ENCODE peak calls at places on chromosomes 5 and 9, in six cellular contexts. M is fibroblast of lung, I is HAP-1, P is aorta, Z is upper lobe of right lung, A is neural progenitor cell. R is an unnamed sample. For H3K27me3, the result is how much of the 10 kb centered on the place peaks cover.

GRCh38 chr5:145920542-145921210 is 15.7 kb upstream of the SH3RF2 start:
- DNase-seq in M (no peak), A (no peak), Z (no peak), I (no peak), P (no peak), R (no peak)

GRCh38 chr5:7074176-7074575 is 321.8 kb upstream of the ADCY2 start:
- DNase-seq in I (no peak), Z (no peak), P (no peak), A (no peak), M (no peak), R (no peak)

GRCh38 chr5:42787845-42788244 is 23.8 kb downstream of the SELENOP start:
- DNase-seq in A (no peak), M (no peak), P (no peak), Z (no peak), I (no peak), R (no peak)

GRCh38 chr5:126443374-126443851 is 20.2 kb downstream of the GRAMD2B start:
- DNase-seq in A (no peak), I (no peak), Z (no peak), P (no peak), M (no peak), R (no peak)

GRCh38 chr5:14663734-14664269 is 716 bp upstream of the OTULIN start:
- DNase-seq in A (peak), Z (peak), P (no peak), I (peak), M (no peak), R (peak)

GRCh38 chr9:128136816-128137793 is 9.6 kb upstream of the PTGES2 start:
- DNase-seq in I (no peak), A (no peak), P (peak), M (peak), Z (no peak), R (no peak)

GRCh38 chr9:83920469-83920941 is 727 bp downstream of the KIF27 start:
- DNase-seq in Z (no peak), I (no peak), P (no peak), M (peak), A (no peak), R (no peak)

GRCh38 chr5:69083412-69083811 is 10.4 kb upstream of the SLC30A5 start:
- DNase-seq in M (no peak), Z (no peak), I (peak), A (peak), P (no peak), R (no peak)

GRCh38 chr5:90533794-90534193 is 4.4 kb upstream of the LYSMD3 start:
- DNase-seq in P (no peak), Z (no peak), I (no peak), A (no peak), M (no peak), R (no peak)

GRCh38 chr9:135228983-135229625 is 141.6 kb downstream of the OLFM1 start:
- DNase-seq in M (no peak), I (no peak), A (no peak), Z (peak), P (peak), R (no peak)
- H3K27me3 ChIP-seq in M (under half), I (under half), A (under half), Z (under half), P (under half), R (under half)

DNA sequence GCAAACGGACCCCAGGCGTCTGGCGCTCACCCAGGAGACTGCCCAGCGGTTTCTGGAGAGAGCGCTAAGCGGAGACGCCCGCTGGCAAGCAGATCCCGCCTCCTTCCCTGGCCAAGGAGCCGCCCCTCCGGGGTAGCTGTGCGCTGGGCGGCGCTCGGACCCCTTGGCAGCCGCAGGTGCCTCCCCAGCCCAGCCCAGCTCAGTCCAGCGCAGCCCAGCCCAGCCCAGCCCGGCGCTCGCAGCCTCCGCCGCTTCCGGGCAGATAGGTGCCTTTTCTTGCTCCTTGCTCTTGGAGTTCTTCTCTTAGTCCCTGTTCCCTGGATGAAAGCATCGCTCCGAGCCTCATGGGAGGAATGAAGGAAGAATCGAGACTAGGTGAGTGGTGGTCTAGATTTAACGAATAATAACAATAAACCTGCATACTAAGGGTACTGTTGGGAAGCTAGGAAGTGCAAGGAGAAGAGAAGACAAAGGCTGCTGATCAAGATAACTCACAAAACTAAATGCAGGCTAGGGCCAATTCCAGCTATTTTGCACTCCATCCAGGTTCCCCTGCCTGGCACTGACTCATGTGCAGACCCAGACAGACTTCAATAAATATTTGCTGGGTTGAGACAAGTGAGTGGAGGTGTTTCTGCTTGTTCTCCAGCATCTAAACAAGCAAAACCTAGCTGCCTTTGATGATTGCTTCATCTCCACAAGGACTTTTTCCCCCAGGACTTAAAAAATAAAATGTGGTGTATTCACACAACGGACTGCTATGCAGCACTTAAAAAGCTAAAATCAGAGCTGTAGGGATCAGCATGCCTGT is at the start of gene STK32A:
- DNase-seq in A (peak), Z (peak), M (peak), I (peak), P (peak), R (no peak)
- H3K27me3 ChIP-seq in A (half or more), Z (under half), M (under half), I (under half), P (under half), R (under half)

GRCh38 chr5:38013107-38013506 is 173.3 kb upstream of the GDNF start:
- DNase-seq in A (no peak), Z (no peak), I (no peak), M (no peak), P (no peak), R (no peak)
- H3K27me3 ChIP-seq in A (under half), Z (under half), I (under half), M (under half), P (under half), R (under half)

GRCh38 chr5:54874337-54875021 is 110.9 kb downstream of the ESM1 start:
- DNase-seq in A (no peak), M (peak), Z (no peak), I (no peak), P (no peak), R (no peak)

GRCh38 chr5:54870251-54870650 is 115.1 kb downstream of the ESM1 start:
- DNase-seq in P (no peak), M (peak), I (no peak), Z (no peak), A (no peak), R (no peak)

GRCh38 chr5:54873696-54874095 is 111.7 kb downstream of the ESM1 start:
- DNase-seq in P (no peak), M (peak), I (no peak), Z (no peak), A (no peak), R (no peak)

GRCh38 chr5:54869691-54870090 is 115.7 kb downstream of the ESM1 start:
- DNase-seq in Z (no peak), I (no peak), A (no peak), P (no peak), M (no peak), R (no peak)

GRCh38 chr5:54872810-54873209 is 112.6 kb downstream of the ESM1 start:
- DNase-seq in I (no peak), P (no peak), A (no peak), Z (no peak), M (no peak), R (no peak)
- H3K27me3 ChIP-seq in I (under half), P (under half), A (under half), Z (under half), M (under half), R (under half)

DNA sequence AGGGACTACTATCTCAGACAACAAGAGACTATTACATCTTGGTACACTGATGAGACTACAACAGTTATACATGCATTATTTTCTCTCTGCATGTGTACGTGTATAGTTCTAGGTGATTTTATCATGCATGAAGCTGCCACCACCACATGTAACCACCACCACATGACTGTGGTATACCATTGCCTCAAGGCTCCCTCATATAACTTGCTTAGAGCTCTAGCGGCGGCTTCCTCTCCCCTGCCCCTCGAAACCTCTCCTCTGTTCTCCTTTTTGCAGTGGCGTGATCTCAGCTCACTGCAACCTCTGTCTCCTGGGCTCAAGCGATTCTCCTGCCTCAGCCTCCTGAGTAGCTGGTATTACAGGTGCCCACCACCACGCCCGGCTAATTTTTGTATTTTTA is 162.3 kb downstream of the AOPEP start:
- DNase-seq in P (no peak), A (no peak), M (no peak), Z (no peak), I (no peak), R (no peak)
- H3K27me3 ChIP-seq in P (under half), A (under half), M (under half), Z (under half), I (under half), R (under half)

GRCh38 chr5:2188137-2188536 is 305.4 kb upstream of the IRX4 start:
- DNase-seq in M (no peak), Z (no peak), P (no peak), A (no peak), I (no peak), R (no peak)
- H3K27me3 ChIP-seq in M (under half), Z (under half), P (under half), A (under half), I (under half), R (under half)

GRCh38 chr5:31671339-31671741 is 32.4 kb downstream of the PDZD2 start:
- DNase-seq in A (no peak), Z (no peak), I (no peak), P (no peak), M (peak), R (no peak)
- H3K27me3 ChIP-seq in A (under half), Z (under half), I (under half), P (under half), M (under half), R (under half)

DNA sequence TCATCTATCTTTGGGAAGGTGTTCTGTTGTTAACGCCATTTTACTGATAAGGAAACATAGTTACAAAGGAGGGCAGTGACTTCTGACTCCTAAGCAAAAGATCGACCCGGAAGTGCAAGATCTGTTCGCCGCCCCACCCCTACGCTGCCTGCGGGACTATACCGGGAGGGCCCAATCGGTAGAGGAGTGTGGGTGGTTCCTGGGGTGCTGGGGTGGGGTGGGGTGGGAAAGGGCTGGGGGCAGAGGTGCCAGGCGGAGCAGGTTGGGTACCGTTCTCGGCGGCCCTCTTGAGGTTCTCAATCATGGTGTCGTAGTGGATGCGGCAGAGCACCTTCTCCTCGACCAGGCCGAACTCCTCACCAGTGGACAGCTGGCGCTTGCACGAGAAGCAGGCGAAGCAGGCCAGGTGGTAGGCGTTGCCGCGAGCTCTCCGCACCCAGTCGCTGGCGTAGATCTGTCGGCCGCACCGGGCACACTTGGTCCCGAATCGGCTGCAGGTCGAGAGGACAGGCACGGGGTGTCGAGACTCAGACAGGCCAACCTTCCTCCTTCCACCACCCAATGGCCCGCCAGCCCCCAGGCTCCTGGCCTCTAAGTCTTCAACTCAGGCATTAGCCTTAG is 11.8 kb downstream of the LHX6 start:
- DNase-seq in I (no peak), Z (no peak), M (no peak), P (no peak), A (no peak), R (no peak)
- H3K27me3 ChIP-seq in I (under half), Z (half or more), M (half or more), P (under half), A (half or more), R (under half)

GRCh38 chr9:37269221-37269620 is 148.8 kb downstream of the ZCCHC7 start:
- DNase-seq in A (no peak), I (no peak), M (no peak), P (no peak), Z (no peak), R (no peak)
- H3K27me3 ChIP-seq in A (under half), I (under half), M (under half), P (under half), Z (under half), R (under half)

R was measured in CD4-positive, CD25-positive, alpha-beta regulatory T cell.